ENCODE peak calls at places on chromosomes 6 and 20, in four cellular contexts. One of them, this sample, is unnamed.

GRCh38 chr6:31620586-31621319 is at the start of gene PRRC2A:
- DNase-seq in thyroid gland: peak
- DNase-seq in SK-N-SH: peak
- DNase-seq in IMR-90: peak
- DNase-seq in this sample: no peak

GRCh38 chr6:116624036-116624805 is 7.9 kb downstream of the RSPH4A start:
- DNase-seq in thyroid gland: no peak
- DNase-seq in SK-N-SH: no peak
- DNase-seq in IMR-90: no peak
- DNase-seq in this sample: peak

GRCh38 chr20:11907621-11908020 is 10.1 kb upstream of the BTBD3 start:
- DNase-seq in thyroid gland: no peak
- DNase-seq in SK-N-SH: no peak
- DNase-seq in IMR-90: peak
- DNase-seq in this sample: peak

GRCh38 chr6:164502838-164503237 is 806.6 kb downstream of the C6orf118 start:
- DNase-seq in thyroid gland: no peak
- DNase-seq in SK-N-SH: no peak
- DNase-seq in IMR-90: no peak
- DNase-seq in this sample: no peak

GRCh38 chr6:136994782-136995181 is 50.0 kb downstream of the IL20RA start:
- DNase-seq in thyroid gland: no peak
- DNase-seq in SK-N-SH: no peak
- DNase-seq in IMR-90: no peak
- DNase-seq in this sample: no peak

GRCh38 chr6:148507774-148508173 is 165.1 kb downstream of the SASH1 start:
- DNase-seq in thyroid gland: no peak
- DNase-seq in SK-N-SH: no peak
- DNase-seq in IMR-90: peak
- DNase-seq in this sample: no peak

GRCh38 chr6:514396-514973 is 122.9 kb downstream of the IRF4 start:
- DNase-seq in thyroid gland: no peak
- DNase-seq in SK-N-SH: no peak
- DNase-seq in IMR-90: no peak
- DNase-seq in this sample: no peak

GRCh38 chr6:155646443-155646842 is 190.8 kb upstream of the NOX3 start:
- DNase-seq in thyroid gland: no peak
- DNase-seq in SK-N-SH: no peak
- DNase-seq in IMR-90: peak
- DNase-seq in this sample: peak

GRCh38 chr6:1230689-1231605 is 81.0 kb upstream of the FOXQ1 start:
- DNase-seq in thyroid gland: no peak
- DNase-seq in SK-N-SH: no peak
- DNase-seq in IMR-90: no peak
- DNase-seq in this sample: peak

GRCh38 chr6:168221000-168221399 is 98.6 kb downstream of the DACT2 start:
- DNase-seq in thyroid gland: no peak
- DNase-seq in SK-N-SH: no peak
- DNase-seq in IMR-90: no peak
- DNase-seq in this sample: no peak

GRCh38 chr6:43269273-43270007 is 26.2 kb downstream of the TTBK1 start:
- DNase-seq in thyroid gland: peak
- DNase-seq in SK-N-SH: no peak
- DNase-seq in IMR-90: no peak
- DNase-seq in this sample: no peak

GRCh38 chr20:50169329-50169823 is 15.9 kb upstream of the PEDS1 start:
- DNase-seq in thyroid gland: peak
- DNase-seq in SK-N-SH: peak
- DNase-seq in IMR-90: peak
- DNase-seq in this sample: peak

GRCh38 chr6:149545258-149545753 is 537 bp downstream of the PPIL4 start:
- DNase-seq in thyroid gland: peak
- DNase-seq in SK-N-SH: peak
- DNase-seq in IMR-90: peak
- DNase-seq in this sample: peak

GRCh38 chr6:89287351-89288028 is 27.6 kb downstream of the GABRR2 start:
- DNase-seq in thyroid gland: no peak
- DNase-seq in SK-N-SH: no peak
- DNase-seq in IMR-90: no peak
- DNase-seq in this sample: no peak

GRCh38 chr20:22217712-22218352 is 366.5 kb downstream of the FOXA2 start:
- DNase-seq in thyroid gland: no peak
- DNase-seq in SK-N-SH: no peak
- DNase-seq in IMR-90: no peak
- DNase-seq in this sample: no peak

GRCh38 chr20:36335187-36335870 is 29.2 kb downstream of the DLGAP4 start:
- DNase-seq in thyroid gland: no peak
- DNase-seq in SK-N-SH: no peak
- DNase-seq in IMR-90: no peak
- DNase-seq in this sample: no peak

GRCh38 chr6:156727715-156728385 is 49.3 kb upstream of the ARID1B start:
- DNase-seq in thyroid gland: no peak
- DNase-seq in SK-N-SH: no peak
- DNase-seq in IMR-90: no peak
- DNase-seq in this sample: peak

GRCh38 chr6:10565913-10566312 is 44.8 kb downstream of the GCNT2 start:
- DNase-seq in thyroid gland: no peak
- DNase-seq in SK-N-SH: no peak
- DNase-seq in IMR-90: no peak
- DNase-seq in this sample: no peak

GRCh38 chr6:99603421-99604160 is 3.0 kb upstream of the PRDM13 start:
- DNase-seq in thyroid gland: no peak
- DNase-seq in SK-N-SH: peak
- DNase-seq in IMR-90: peak
- DNase-seq in this sample: no peak

GRCh38 chr6:99605911-99606669 is 543 bp upstream of the PRDM13 start:
- DNase-seq in thyroid gland: no peak
- DNase-seq in SK-N-SH: no peak
- DNase-seq in IMR-90: no peak
- DNase-seq in this sample: no peak

GRCh38 chr6:99606670-99607415 is at the start of gene PRDM13:
- DNase-seq in thyroid gland: no peak
- DNase-seq in SK-N-SH: no peak
- DNase-seq in IMR-90: no peak
- DNase-seq in this sample: no peak

GRCh38 chr6:99604161-99605073 is 2.2 kb upstream of the PRDM13 start:
- DNase-seq in thyroid gland: no peak
- DNase-seq in SK-N-SH: no peak
- DNase-seq in IMR-90: no peak
- DNase-seq in this sample: no peak

DNA sequence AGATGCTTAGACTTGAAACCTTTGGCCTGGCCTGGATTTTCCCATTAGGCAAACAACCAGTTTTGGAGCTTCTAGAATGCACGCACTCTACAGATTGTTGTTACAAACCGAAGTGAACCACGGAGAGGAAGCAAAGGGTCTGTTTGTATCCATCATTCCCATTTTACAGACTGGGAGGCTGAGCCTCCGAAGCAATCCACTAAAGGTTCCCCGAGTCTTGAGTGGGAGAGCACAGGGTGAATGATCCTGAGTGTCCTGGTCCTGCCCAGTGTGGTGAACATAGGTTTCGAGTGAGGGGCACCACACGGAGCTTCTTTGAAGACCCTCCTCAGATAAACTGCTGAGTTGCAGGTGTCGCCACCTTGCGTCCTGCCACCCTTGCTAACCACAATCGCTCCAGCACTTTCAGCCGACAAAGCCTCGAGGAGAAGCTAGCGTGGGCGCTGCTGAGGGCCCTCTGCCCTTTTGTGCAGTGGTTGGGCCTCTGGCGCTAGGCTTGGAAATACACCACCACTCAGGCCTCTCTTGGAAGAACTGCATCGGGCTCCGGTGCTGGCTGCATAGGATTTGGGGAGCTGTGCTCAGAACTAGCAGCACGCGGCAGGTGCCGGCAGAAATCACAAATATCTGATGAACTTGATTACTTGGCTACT is 1.4 kb upstream of the PRDM13 start:
- DNase-seq in thyroid gland: no peak
- DNase-seq in SK-N-SH: no peak
- DNase-seq in IMR-90: no peak
- DNase-seq in this sample: no peak
- TF ChIP-seq CTCF in thyroid gland: no peak
- TF ChIP-seq CTCF in SK-N-SH: no peak
- TF ChIP-seq CTCF in IMR-90: no peak
- TF ChIP-seq CTCF in this sample: no peak

GRCh38 chr6:170137176-170137891 is 153.5 kb downstream of the DLL1 start:
- DNase-seq in thyroid gland: no peak
- DNase-seq in SK-N-SH: no peak
- DNase-seq in IMR-90: no peak
- DNase-seq in this sample: no peak
- H3K4me3 ChIP-seq in thyroid gland: no peak
- H3K4me3 ChIP-seq in SK-N-SH: no peak
- H3K4me3 ChIP-seq in IMR-90: no peak
- H3K4me3 ChIP-seq in this sample: no peak

GRCh38 chr20:18137412-18138265 is at the start of the genes KAT14 and PET117:
- DNase-seq in thyroid gland: peak
- DNase-seq in SK-N-SH: peak
- DNase-seq in IMR-90: peak
- DNase-seq in this sample: peak
- TF ChIP-seq CTCF in thyroid gland: no peak
- TF ChIP-seq CTCF in SK-N-SH: no peak
- TF ChIP-seq CTCF in IMR-90: no peak
- TF ChIP-seq CTCF in this sample: no peak

GRCh38 chr6:170149681-170150589 is 140.9 kb downstream of the DLL1 start:
- DNase-seq in thyroid gland: no peak
- DNase-seq in SK-N-SH: no peak
- DNase-seq in IMR-90: no peak
- DNase-seq in this sample: no peak

GRCh38 chr6:170150590-170150945 is 140.3 kb downstream of the DLL1 start:
- DNase-seq in thyroid gland: no peak
- DNase-seq in SK-N-SH: no peak
- DNase-seq in IMR-90: no peak
- DNase-seq in this sample: no peak

GRCh38 chr6:170147832-170148708 is 142.8 kb downstream of the DLL1 start:
- DNase-seq in thyroid gland: no peak
- DNase-seq in SK-N-SH: no peak
- DNase-seq in IMR-90: no peak
- DNase-seq in this sample: no peak

GRCh38 chr6:170147056-170147787 is 143.7 kb downstream of the DLL1 start:
- DNase-seq in thyroid gland: no peak
- DNase-seq in SK-N-SH: no peak
- DNase-seq in IMR-90: no peak
- DNase-seq in this sample: no peak

GRCh38 chr6:170148709-170149470 is 142.0 kb downstream of the DLL1 start:
- DNase-seq in thyroid gland: no peak
- DNase-seq in SK-N-SH: no peak
- DNase-seq in IMR-90: no peak
- DNase-seq in this sample: no peak
- H3K4me3 ChIP-seq in thyroid gland: no peak
- H3K4me3 ChIP-seq in SK-N-SH: no peak
- H3K4me3 ChIP-seq in IMR-90: no peak
- H3K4me3 ChIP-seq in this sample: no peak

GRCh38 chr6:106547961-106548453 is 81.3 kb downstream of the RTN4IP1 start:
- DNase-seq in thyroid gland: no peak
- DNase-seq in SK-N-SH: no peak
- DNase-seq in IMR-90: peak
- DNase-seq in this sample: peak
- TF ChIP-seq CTCF in thyroid gland: no peak
- TF ChIP-seq CTCF in SK-N-SH: no peak
- TF ChIP-seq CTCF in IMR-90: no peak
- TF ChIP-seq CTCF in this sample: no peak

GRCh38 chr20:61437280-61438206 is 185.5 kb downstream of the CDH4 start:
- DNase-seq in thyroid gland: no peak
- DNase-seq in SK-N-SH: no peak
- DNase-seq in IMR-90: peak
- DNase-seq in this sample: peak
- H3K4me3 ChIP-seq in thyroid gland: no peak
- H3K4me3 ChIP-seq in SK-N-SH: no peak
- H3K4me3 ChIP-seq in IMR-90: no peak
- H3K4me3 ChIP-seq in this sample: no peak

DNA sequence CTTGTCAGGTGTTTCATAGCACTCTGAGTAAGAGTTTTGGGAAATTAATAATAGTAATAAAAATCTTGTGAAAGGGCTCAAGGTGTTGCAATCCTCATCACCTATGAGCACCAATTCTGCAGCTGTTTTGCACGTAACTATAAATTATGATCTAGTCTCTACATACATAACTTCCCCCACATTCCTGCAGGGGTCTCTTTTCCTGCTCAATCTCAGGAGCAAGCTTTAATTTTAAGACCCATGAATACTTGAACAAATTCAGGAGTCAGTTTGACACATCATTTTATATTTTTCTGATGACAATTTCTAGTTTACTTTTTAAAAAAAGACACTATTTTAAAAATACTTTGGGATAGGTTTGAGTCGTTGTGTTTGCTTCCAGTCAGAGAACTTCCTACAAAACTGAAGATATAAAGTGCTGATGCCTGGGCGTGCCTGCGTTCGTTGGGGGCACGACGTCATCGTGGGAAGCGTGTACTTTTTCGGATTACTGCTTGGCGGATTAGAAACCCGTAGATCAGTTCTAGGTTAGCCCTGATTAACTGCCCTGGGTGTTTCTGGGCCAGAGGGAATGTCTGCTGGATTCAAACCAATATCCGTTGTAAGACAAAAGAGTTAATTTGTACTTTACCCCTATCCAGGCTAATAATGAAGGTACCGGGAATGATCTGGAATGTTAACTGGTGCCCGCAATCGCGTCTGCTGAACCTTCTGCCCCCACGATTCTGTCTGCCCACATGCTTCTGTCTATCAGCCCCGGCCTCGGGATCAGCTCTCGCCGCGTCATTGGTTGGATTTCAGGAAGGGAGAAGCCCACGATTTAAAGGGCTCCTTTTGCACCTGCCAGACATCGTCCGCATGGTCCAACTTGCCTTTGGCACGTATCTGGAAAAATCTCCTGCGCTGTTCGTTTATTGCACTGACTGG is 940 bp upstream of the E2F3 start:
- DNase-seq in thyroid gland: peak
- DNase-seq in SK-N-SH: peak
- DNase-seq in IMR-90: no peak
- DNase-seq in this sample: peak
- TF ChIP-seq CTCF in thyroid gland: peak
- TF ChIP-seq CTCF in SK-N-SH: peak
- TF ChIP-seq CTCF in IMR-90: peak
- TF ChIP-seq CTCF in this sample: no peak

DNA sequence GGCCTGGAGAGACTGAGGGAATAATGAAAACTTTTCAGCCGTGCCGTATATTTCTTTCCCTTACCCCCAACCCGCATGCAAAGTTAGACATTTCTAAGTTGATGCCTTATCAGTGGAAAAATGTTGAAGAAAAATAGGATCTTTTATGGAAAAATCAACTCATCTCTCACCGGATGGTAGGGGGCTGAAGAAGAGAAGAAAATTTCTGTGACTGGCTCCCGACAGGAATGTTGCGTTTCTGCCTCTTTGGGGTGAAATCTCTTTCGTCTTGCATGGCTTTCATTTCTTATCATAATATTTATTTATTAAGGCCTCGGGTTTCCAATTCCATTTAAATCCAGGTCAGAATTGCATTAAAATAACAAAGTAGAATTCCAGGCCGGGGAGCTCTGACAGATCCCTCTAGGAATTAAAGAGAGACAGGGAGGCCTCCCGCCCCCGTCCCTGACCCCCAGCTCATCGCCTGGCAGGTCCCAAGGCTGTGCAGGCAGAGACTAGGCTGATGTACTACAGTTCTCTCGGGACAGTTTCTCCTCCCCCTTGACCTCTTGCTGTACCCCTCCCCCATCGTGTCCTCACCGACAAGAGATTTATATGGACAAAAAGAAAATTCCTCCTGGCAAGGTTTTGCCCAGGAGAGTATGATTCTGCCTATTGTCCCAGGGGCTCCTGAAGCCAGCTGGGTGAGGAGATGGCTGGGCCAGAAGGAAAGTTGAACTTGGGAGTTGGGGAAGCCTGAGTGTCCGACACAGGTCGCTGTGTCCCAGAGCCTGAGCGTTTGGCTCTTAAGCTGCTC is 1.3 kb downstream of the SCUBE3 start:
- DNase-seq in thyroid gland: peak
- DNase-seq in SK-N-SH: peak
- DNase-seq in IMR-90: peak
- DNase-seq in this sample: no peak
- H3K4me3 ChIP-seq in thyroid gland: peak
- H3K4me3 ChIP-seq in SK-N-SH: peak
- H3K4me3 ChIP-seq in IMR-90: peak
- H3K4me3 ChIP-seq in this sample: no peak